ENCODE peak calls at places on chromosomes 7 and 10, in six cellular contexts. One of them, this sample, is unnamed.
A peak's percentile ranks its signal among the peaks of the same experiment; 100 is the strongest.

GRCh38 chr10:69644658-69645295 is 14.7 kb downstream of the FAM241B start:
- DNase-seq in progenitor cell of endocrine pancreas: peak; percentile 62
- DNase-seq in GM23338: peak; percentile 83
- DNase-seq in gastrocnemius medialis: no peak
- DNase-seq in OCI-LY7: peak; percentile 39
- DNase-seq in fibroblast of the aortic adventitia: peak; percentile 60
- DNase-seq in this sample: peak; percentile 53

GRCh38 chr10:13909911-13910617 is 323.3 kb downstream of the PRPF18 start:
- DNase-seq in progenitor cell of endocrine pancreas: no peak
- DNase-seq in GM23338: no peak
- DNase-seq in gastrocnemius medialis: no peak
- DNase-seq in OCI-LY7: no peak
- DNase-seq in fibroblast of the aortic adventitia: peak; percentile 60
- DNase-seq in this sample: no peak

GRCh38 chr7:114519215-114519614 is 104.6 kb downstream of the FOXP2 start:
- DNase-seq in progenitor cell of endocrine pancreas: no peak
- DNase-seq in GM23338: no peak
- DNase-seq in gastrocnemius medialis: no peak
- DNase-seq in OCI-LY7: no peak
- DNase-seq in fibroblast of the aortic adventitia: peak; percentile 76
- DNase-seq in this sample: no peak

GRCh38 chr10:12590682-12591642 is 241.6 kb downstream of the CAMK1D start:
- DNase-seq in progenitor cell of endocrine pancreas: no peak
- DNase-seq in GM23338: no peak
- DNase-seq in gastrocnemius medialis: no peak
- DNase-seq in OCI-LY7: no peak
- DNase-seq in fibroblast of the aortic adventitia: no peak
- DNase-seq in this sample: no peak

GRCh38 chr10:92573091-92573797 is 649 bp downstream of the IDE start:
- DNase-seq in progenitor cell of endocrine pancreas: no peak
- DNase-seq in GM23338: peak; percentile 55
- DNase-seq in gastrocnemius medialis: no peak
- DNase-seq in OCI-LY7: peak; percentile 40
- DNase-seq in fibroblast of the aortic adventitia: peak; percentile 59
- DNase-seq in this sample: peak; percentile 56

GRCh38 chr10:6402960-6403359 is 177.1 kb downstream of the PRKCQ start:
- DNase-seq in progenitor cell of endocrine pancreas: no peak
- DNase-seq in GM23338: no peak
- DNase-seq in gastrocnemius medialis: no peak
- DNase-seq in OCI-LY7: no peak
- DNase-seq in fibroblast of the aortic adventitia: no peak
- DNase-seq in this sample: no peak

GRCh38 chr10:102059987-102060386 is 4.0 kb upstream of the ARMH3 start:
- DNase-seq in progenitor cell of endocrine pancreas: no peak
- DNase-seq in GM23338: no peak
- DNase-seq in gastrocnemius medialis: no peak
- DNase-seq in OCI-LY7: no peak
- DNase-seq in fibroblast of the aortic adventitia: no peak
- DNase-seq in this sample: no peak

GRCh38 chr7:483656-484364 is 35.8 kb downstream of the PDGFA start:
- DNase-seq in progenitor cell of endocrine pancreas: no peak
- DNase-seq in GM23338: no peak
- DNase-seq in gastrocnemius medialis: no peak
- DNase-seq in OCI-LY7: no peak
- DNase-seq in fibroblast of the aortic adventitia: no peak
- DNase-seq in this sample: no peak

GRCh38 chr10:22252801-22253577 is 35.2 kb upstream of the EBLN1 start:
- DNase-seq in progenitor cell of endocrine pancreas: peak; percentile 11
- DNase-seq in GM23338: peak; percentile 57
- DNase-seq in gastrocnemius medialis: no peak
- DNase-seq in OCI-LY7: no peak
- DNase-seq in fibroblast of the aortic adventitia: no peak
- DNase-seq in this sample: no peak

GRCh38 chr7:139108256-139109187 is 998 bp downstream of the ZC3HAV1 start:
- DNase-seq in progenitor cell of endocrine pancreas: peak; percentile 40
- DNase-seq in GM23338: peak; percentile 54
- DNase-seq in gastrocnemius medialis: peak; percentile 7
- DNase-seq in OCI-LY7: peak; percentile 73
- DNase-seq in fibroblast of the aortic adventitia: peak; percentile 30
- DNase-seq in this sample: no peak

GRCh38 chr10:3652886-3653285 is 132.1 kb downstream of the KLF6 start:
- DNase-seq in progenitor cell of endocrine pancreas: no peak
- DNase-seq in GM23338: no peak
- DNase-seq in gastrocnemius medialis: no peak
- DNase-seq in OCI-LY7: no peak
- DNase-seq in fibroblast of the aortic adventitia: peak; percentile 60
- DNase-seq in this sample: no peak

GRCh38 chr7:11557627-11558026 is 274.4 kb downstream of the THSD7A start:
- DNase-seq in progenitor cell of endocrine pancreas: no peak
- DNase-seq in GM23338: peak; percentile 91
- DNase-seq in gastrocnemius medialis: no peak
- DNase-seq in OCI-LY7: peak; percentile 66
- DNase-seq in fibroblast of the aortic adventitia: no peak
- DNase-seq in this sample: no peak

GRCh38 chr10:46090258-46090812 is 44.3 kb upstream of the MSMB start:
- DNase-seq in progenitor cell of endocrine pancreas: no peak
- DNase-seq in GM23338: no peak
- DNase-seq in gastrocnemius medialis: no peak
- DNase-seq in OCI-LY7: no peak
- DNase-seq in fibroblast of the aortic adventitia: no peak
- DNase-seq in this sample: no peak

GRCh38 chr7:132930881-132931280 is 151.0 kb downstream of the CHCHD3 start:
- DNase-seq in progenitor cell of endocrine pancreas: no peak
- DNase-seq in GM23338: peak; percentile 54
- DNase-seq in gastrocnemius medialis: no peak
- DNase-seq in OCI-LY7: peak; percentile 34
- DNase-seq in fibroblast of the aortic adventitia: no peak
- DNase-seq in this sample: peak; percentile 3

GRCh38 chr7:157233677-157234076 is 95.0 kb downstream of the UBE3C start:
- DNase-seq in progenitor cell of endocrine pancreas: no peak
- DNase-seq in GM23338: no peak
- DNase-seq in gastrocnemius medialis: no peak
- DNase-seq in OCI-LY7: no peak
- DNase-seq in fibroblast of the aortic adventitia: peak; percentile 11
- DNase-seq in this sample: peak; percentile 12

GRCh38 chr10:116281780-116282179 is 8.8 kb upstream of the GFRA1 start:
- DNase-seq in progenitor cell of endocrine pancreas: no peak
- DNase-seq in GM23338: no peak
- DNase-seq in gastrocnemius medialis: no peak
- DNase-seq in OCI-LY7: no peak
- DNase-seq in fibroblast of the aortic adventitia: no peak
- DNase-seq in this sample: no peak

GRCh38 chr7:148031816-148032215 is 558.8 kb upstream of the C7orf33 start:
- DNase-seq in progenitor cell of endocrine pancreas: no peak
- DNase-seq in GM23338: no peak
- DNase-seq in gastrocnemius medialis: no peak
- DNase-seq in OCI-LY7: no peak
- DNase-seq in fibroblast of the aortic adventitia: no peak
- DNase-seq in this sample: no peak

GRCh38 chr10:123562811-123563580 is 103.2 kb upstream of the GPR26 start:
- DNase-seq in progenitor cell of endocrine pancreas: no peak
- DNase-seq in GM23338: no peak
- DNase-seq in gastrocnemius medialis: no peak
- DNase-seq in OCI-LY7: no peak
- DNase-seq in fibroblast of the aortic adventitia: no peak
- DNase-seq in this sample: no peak

GRCh38 chr7:36153571-36154097 is 580 bp downstream of the EEPD1 start:
- DNase-seq in progenitor cell of endocrine pancreas: peak; percentile 30
- DNase-seq in GM23338: peak; percentile 41
- DNase-seq in gastrocnemius medialis: peak; percentile 25
- DNase-seq in OCI-LY7: no peak
- DNase-seq in fibroblast of the aortic adventitia: no peak
- DNase-seq in this sample: no peak

GRCh38 chr10:132539431-132539839 is 1.8 kb downstream of the INPP5A start:
- DNase-seq in progenitor cell of endocrine pancreas: no peak
- DNase-seq in GM23338: no peak
- DNase-seq in gastrocnemius medialis: peak; percentile 70
- DNase-seq in OCI-LY7: no peak
- DNase-seq in fibroblast of the aortic adventitia: no peak
- DNase-seq in this sample: no peak
- TF ChIP-seq CTCF in progenitor cell of endocrine pancreas: no peak
- TF ChIP-seq CTCF in GM23338: no peak
- TF ChIP-seq CTCF in gastrocnemius medialis: no peak
- TF ChIP-seq CTCF in OCI-LY7: no peak
- TF ChIP-seq CTCF in fibroblast of the aortic adventitia: no peak
- TF ChIP-seq CTCF in this sample: no peak

GRCh38 chr10:31928531-31929259 is at the start of gene ARHGAP12:
- DNase-seq in progenitor cell of endocrine pancreas: peak; percentile 90
- DNase-seq in GM23338: peak; percentile 92
- DNase-seq in gastrocnemius medialis: peak; percentile 82
- DNase-seq in OCI-LY7: peak; percentile 85
- DNase-seq in fibroblast of the aortic adventitia: peak; percentile 73
- DNase-seq in this sample: peak; percentile 72

GRCh38 chr10:31926765-31927596 is 1.6 kb downstream of the ARHGAP12 start:
- DNase-seq in progenitor cell of endocrine pancreas: no peak
- DNase-seq in GM23338: no peak
- DNase-seq in gastrocnemius medialis: no peak
- DNase-seq in OCI-LY7: no peak
- DNase-seq in fibroblast of the aortic adventitia: no peak
- DNase-seq in this sample: no peak

GRCh38 chr10:31926154-31926553 is 2.5 kb downstream of the ARHGAP12 start:
- DNase-seq in progenitor cell of endocrine pancreas: no peak
- DNase-seq in GM23338: no peak
- DNase-seq in gastrocnemius medialis: no peak
- DNase-seq in OCI-LY7: no peak
- DNase-seq in fibroblast of the aortic adventitia: no peak
- DNase-seq in this sample: no peak

GRCh38 chr10:31929260-31929985 is 792 bp upstream of the ARHGAP12 start:
- DNase-seq in progenitor cell of endocrine pancreas: peak; percentile 36
- DNase-seq in GM23338: peak; percentile 59
- DNase-seq in gastrocnemius medialis: peak; percentile 58
- DNase-seq in OCI-LY7: peak; percentile 33
- DNase-seq in fibroblast of the aortic adventitia: peak; percentile 44
- DNase-seq in this sample: no peak

DNA sequence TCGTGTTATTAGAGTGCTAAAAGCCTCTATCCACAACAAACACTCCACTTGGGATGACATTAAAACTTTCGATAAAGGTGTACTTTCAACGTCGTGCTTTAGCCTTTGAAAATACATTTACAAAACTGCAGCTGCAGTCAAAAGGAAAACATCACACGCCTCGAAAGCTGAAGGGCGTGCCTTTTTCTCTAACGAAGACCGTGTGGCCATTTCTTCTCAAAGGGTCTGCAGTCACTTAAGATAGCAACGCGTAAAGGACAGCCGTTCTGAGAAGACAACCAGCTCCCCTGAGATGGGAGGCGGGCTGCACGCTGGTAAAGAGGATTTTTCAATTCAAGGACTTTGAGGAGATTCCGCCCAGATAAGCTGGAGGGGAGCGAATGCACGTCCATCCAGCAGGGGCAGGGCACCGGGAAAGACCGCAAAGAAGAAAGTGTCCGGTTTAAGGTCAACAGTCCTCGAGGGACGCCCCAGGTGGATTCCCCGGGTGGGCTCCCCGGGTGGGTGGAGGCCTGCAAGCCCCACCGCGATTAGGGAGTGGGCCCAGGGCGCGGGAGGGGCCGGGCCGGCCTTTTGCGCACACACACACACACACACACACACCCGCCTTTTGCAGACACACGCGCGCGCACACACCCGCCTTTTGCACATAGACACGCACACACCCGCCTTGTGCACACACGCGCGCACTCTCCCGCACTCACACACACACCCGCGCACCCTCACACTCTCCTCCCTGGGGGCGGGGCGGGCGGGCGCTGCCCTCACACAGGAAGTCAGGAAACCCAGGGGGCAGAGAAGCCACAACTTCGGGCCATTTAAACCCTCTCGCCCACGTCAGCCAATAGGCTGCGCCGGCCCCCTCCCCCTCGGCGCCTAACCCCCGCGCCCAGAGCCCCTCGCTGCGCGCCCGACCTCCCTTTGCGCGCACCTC is 767 bp downstream of the ARHGAP12 start:
- DNase-seq in progenitor cell of endocrine pancreas: peak; percentile 49
- DNase-seq in GM23338: peak; percentile 79
- DNase-seq in gastrocnemius medialis: peak; percentile 23
- DNase-seq in OCI-LY7: peak; percentile 73
- DNase-seq in fibroblast of the aortic adventitia: peak; percentile 56
- DNase-seq in this sample: peak; percentile 43
- TF ChIP-seq CTCF in progenitor cell of endocrine pancreas: peak; percentile 52
- TF ChIP-seq CTCF in GM23338: peak; percentile 37
- TF ChIP-seq CTCF in gastrocnemius medialis: no peak
- TF ChIP-seq CTCF in OCI-LY7: peak; percentile 42
- TF ChIP-seq CTCF in fibroblast of the aortic adventitia: peak; percentile 62
- TF ChIP-seq CTCF in this sample: peak; percentile 58

DNA sequence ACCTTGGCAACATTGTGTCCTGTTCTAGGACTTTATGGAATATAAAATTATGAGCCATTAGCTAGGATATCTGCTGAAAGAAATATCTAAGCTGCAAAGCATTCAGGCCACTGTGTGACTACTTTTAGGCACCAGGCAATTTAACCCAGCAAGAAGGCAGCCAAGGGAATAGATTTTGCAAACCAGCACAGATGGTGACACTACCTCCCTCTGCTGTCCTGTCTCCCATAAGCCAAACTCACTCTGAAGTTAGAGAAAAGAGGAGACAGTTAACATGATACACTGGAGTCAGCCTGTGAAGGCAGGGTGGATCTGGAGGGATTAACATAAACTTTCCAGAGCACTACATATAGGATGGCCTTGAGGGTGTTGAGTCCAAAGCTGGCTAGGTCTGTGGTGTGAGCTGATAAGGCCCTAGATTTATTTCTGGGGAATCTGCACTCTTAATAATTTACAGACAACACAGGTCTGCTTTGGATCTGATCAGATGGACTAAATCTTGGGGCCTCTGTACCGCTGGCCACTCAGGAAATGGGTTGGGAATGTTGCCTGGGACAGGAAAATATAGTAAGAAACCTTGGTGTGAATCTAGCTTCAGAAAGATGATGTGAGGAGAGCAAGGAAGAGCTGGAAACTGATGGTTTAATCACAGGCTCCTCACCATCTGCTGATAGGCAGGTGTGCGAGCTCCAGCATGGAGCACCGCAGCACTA is 230.0 kb upstream of the PRSS1 start:
- DNase-seq in progenitor cell of endocrine pancreas: no peak
- DNase-seq in GM23338: peak; percentile 34
- DNase-seq in gastrocnemius medialis: no peak
- DNase-seq in OCI-LY7: no peak
- DNase-seq in fibroblast of the aortic adventitia: no peak
- DNase-seq in this sample: peak; percentile 23
- TF ChIP-seq CTCF in progenitor cell of endocrine pancreas: no peak
- TF ChIP-seq CTCF in GM23338: no peak
- TF ChIP-seq CTCF in gastrocnemius medialis: no peak
- TF ChIP-seq CTCF in OCI-LY7: peak; percentile 10
- TF ChIP-seq CTCF in fibroblast of the aortic adventitia: no peak
- TF ChIP-seq CTCF in this sample: peak; percentile 32

GRCh38 chr7:142866361-142867096 is 11.7 kb downstream of the EPHB6 start:
- DNase-seq in progenitor cell of endocrine pancreas: peak; percentile 43
- DNase-seq in GM23338: peak; percentile 85
- DNase-seq in gastrocnemius medialis: no peak
- DNase-seq in OCI-LY7: peak; percentile 29
- DNase-seq in fibroblast of the aortic adventitia: peak; percentile 22
- DNase-seq in this sample: no peak
- TF ChIP-seq CTCF in progenitor cell of endocrine pancreas: peak; percentile 65
- TF ChIP-seq CTCF in GM23338: peak; percentile 77
- TF ChIP-seq CTCF in gastrocnemius medialis: peak; percentile 44
- TF ChIP-seq CTCF in OCI-LY7: peak; percentile 78
- TF ChIP-seq CTCF in fibroblast of the aortic adventitia: peak; percentile 65
- TF ChIP-seq CTCF in this sample: peak; percentile 71

DNA sequence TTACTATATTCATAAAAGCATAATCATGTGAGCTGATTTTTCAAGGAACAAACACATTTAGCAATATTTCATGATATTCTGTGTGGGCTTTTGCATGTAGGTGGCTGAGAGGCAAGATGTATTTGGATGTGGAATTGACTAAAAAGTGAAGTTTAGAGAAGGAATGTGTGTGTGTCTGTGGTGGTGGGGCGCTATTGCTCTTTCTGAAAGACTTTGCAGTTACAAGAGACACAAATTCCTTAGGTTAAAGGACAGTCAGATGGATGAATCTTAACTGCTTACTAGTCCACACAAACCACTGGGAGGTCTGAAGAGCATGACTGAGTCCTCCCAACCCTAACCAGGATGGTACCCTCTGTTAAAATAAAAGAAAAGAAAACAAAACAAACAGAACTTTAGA is 200.1 kb downstream of the SDHAF3 start:
- DNase-seq in progenitor cell of endocrine pancreas: no peak
- DNase-seq in GM23338: peak; percentile 53
- DNase-seq in gastrocnemius medialis: no peak
- DNase-seq in OCI-LY7: no peak
- DNase-seq in fibroblast of the aortic adventitia: no peak
- DNase-seq in this sample: no peak
- TF ChIP-seq CTCF in progenitor cell of endocrine pancreas: no peak
- TF ChIP-seq CTCF in GM23338: peak; percentile 43
- TF ChIP-seq CTCF in gastrocnemius medialis: no peak
- TF ChIP-seq CTCF in OCI-LY7: no peak
- TF ChIP-seq CTCF in fibroblast of the aortic adventitia: no peak
- TF ChIP-seq CTCF in this sample: no peak